ENCODE peak calls at places on chromosomes 6 and 20, in four cellular contexts. B, C, T and A are unnamed samples.

GRCh38 chr20:24798930-24799705 is 150.0 kb upstream of the CST7 start:
- DNase-seq in T (no peak), C (no peak), B (no peak), A (no peak)

GRCh38 chr20:48329676-48330644 is 497.8 kb downstream of the PREX1 start:
- DNase-seq in B (peak; percentile 60), C (no peak), T (peak; percentile 58), A (no peak)

GRCh38 chr20:21387528-21387927 is 9.8 kb downstream of the NKX2-4 start:
- DNase-seq in T (no peak), B (no peak), C (no peak), A (no peak)

GRCh38 chr6:132961122-132961521 is 146.8 kb downstream of the RPS12 start:
- DNase-seq in B (peak; percentile 10), C (no peak), T (no peak), A (no peak)

GRCh38 chr6:46996860-46997641 is 45.1 kb downstream of the ADGRF1 start:
- DNase-seq in T (no peak), B (no peak), C (no peak), A (no peak)

GRCh38 chr6:167937948-167938911 is 59.2 kb upstream of the KIF25 start:
- DNase-seq in B (peak; percentile 36), C (no peak), T (no peak), A (no peak)

GRCh38 chr20:63577317-63577894 is 3.4 kb upstream of the HELZ2 start:
- DNase-seq in C (no peak), B (no peak), T (no peak), A (no peak)

GRCh38 chr6:20223119-20223518 is 10.8 kb upstream of the MBOAT1 start:
- DNase-seq in B (no peak), T (no peak), C (no peak), A (no peak)

GRCh38 chr20:38581013-38581412 is at the start of gene ADIG:
- DNase-seq in T (peak; percentile 11), C (peak; percentile 77), B (no peak), A (no peak)

GRCh38 chr20:15158438-15158990 is 821.1 kb upstream of the FLRT3 start:
- DNase-seq in C (no peak), B (no peak), T (no peak), A (no peak)

GRCh38 chr6:98823845-98824162 is 10.6 kb upstream of the POU3F2 start:
- DNase-seq in C (no peak), B (peak; percentile 59), T (no peak), A (no peak)

GRCh38 chr6:158322724-158323560 is 10.7 kb downstream of the TULP4 start:
- DNase-seq in T (no peak), C (no peak), B (no peak), A (no peak)

GRCh38 chr20:53247460-53248103 is 275.4 kb downstream of the TSHZ2 start:
- DNase-seq in B (no peak), C (no peak), T (no peak), A (no peak)

GRCh38 chr6:122825180-122825579 is 36.1 kb downstream of the SMPDL3A start:
- DNase-seq in T (no peak), C (no peak), B (peak; percentile 39), A (no peak)
- H3K4me1 ChIP-seq in T (peaks cover 5% of the 10 kb centered on the region), C (no peaks in the 10 kb centered on the region), B (peaks cover 32% of the 10 kb centered on the region), A (no peaks in the 10 kb centered on the region)

DNA sequence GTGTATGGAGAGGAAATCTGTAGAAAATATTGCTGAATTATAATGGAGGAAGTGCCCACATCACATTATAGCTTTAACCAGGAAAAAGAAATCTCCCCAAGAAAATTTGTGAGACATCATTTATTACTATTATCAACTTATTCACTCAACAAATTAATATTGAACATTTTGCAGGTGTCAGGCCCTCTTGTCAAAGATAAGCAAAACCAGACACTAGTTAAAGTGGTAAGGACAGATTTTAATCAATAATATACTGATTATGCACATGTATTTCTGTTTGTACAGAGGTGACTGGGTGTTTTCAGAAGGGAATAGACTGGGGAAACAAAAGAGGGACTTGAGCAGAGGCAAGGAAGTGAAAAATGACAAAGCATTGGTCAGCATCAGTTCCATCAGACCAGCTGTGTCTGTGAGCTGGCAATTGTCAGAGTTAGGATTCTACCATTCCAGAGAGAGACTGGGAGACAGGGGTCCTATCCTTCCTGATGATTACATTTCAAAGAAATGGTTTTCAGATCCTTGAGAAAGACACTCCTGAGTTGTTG is 519.2 kb downstream of the UTRN start:
- DNase-seq in B (no peak), C (no peak), T (no peak), A (no peak)
- H3K27ac ChIP-seq in B (no peak overlapping the region), C (no peak overlapping the region), T (no peak overlapping the region), A (no peak overlapping the region)

DNA sequence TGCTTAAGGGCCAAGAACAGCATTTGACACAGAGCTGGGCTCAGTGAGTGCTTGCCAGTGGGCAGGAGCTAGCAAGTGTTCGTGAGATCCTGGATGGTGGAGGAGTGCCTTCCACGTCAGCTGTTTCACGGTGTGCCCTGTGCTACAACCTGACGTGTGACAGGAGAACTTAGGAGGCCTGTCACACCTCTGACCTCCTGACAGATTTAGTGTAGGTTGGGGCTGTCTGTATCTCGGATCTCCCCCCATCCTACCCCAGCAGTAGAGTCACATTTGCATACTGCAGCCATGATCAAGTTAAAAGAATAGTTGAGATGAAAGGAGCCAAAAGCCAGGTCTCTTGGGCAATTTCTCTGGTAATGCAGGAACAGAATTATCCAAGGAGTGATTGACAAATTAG is 200.8 kb upstream of the CHD6 start:
- DNase-seq in C (no peak), T (no peak), B (no peak), A (no peak)
- H3K4me1 ChIP-seq in C (no peaks in the 10 kb centered on the region), T (peaks cover 4% of the 10 kb centered on the region), B (no peaks in the 10 kb centered on the region), A (no peaks in the 10 kb centered on the region)

GRCh38 chr20:23061713-23062561 is 12.5 kb upstream of the THBD start:
- DNase-seq in C (peak; percentile 80), B (peak; percentile 78), T (peak; percentile 16), A (no peak)
- H3K27ac ChIP-seq in C (peak overlapping the region; percentile 82), B (no peak overlapping the region), T (no peak overlapping the region), A (no peak overlapping the region)

GRCh38 chr6:106522557-106522956 is 106.7 kb downstream of the RTN4IP1 start:
- DNase-seq in B (no peak), T (no peak), C (no peak), A (no peak)

GRCh38 chr6:106520711-106521367 is 108.5 kb downstream of the RTN4IP1 start:
- DNase-seq in B (no peak), T (no peak), C (no peak), A (peak; percentile 90)

GRCh38 chr6:106518748-106519147 is 110.5 kb downstream of the RTN4IP1 start:
- DNase-seq in C (no peak), B (no peak), T (no peak), A (no peak)

GRCh38 chr6:106517699-106518098 is 111.6 kb downstream of the RTN4IP1 start:
- DNase-seq in B (no peak), T (no peak), C (no peak), A (no peak)

DNA sequence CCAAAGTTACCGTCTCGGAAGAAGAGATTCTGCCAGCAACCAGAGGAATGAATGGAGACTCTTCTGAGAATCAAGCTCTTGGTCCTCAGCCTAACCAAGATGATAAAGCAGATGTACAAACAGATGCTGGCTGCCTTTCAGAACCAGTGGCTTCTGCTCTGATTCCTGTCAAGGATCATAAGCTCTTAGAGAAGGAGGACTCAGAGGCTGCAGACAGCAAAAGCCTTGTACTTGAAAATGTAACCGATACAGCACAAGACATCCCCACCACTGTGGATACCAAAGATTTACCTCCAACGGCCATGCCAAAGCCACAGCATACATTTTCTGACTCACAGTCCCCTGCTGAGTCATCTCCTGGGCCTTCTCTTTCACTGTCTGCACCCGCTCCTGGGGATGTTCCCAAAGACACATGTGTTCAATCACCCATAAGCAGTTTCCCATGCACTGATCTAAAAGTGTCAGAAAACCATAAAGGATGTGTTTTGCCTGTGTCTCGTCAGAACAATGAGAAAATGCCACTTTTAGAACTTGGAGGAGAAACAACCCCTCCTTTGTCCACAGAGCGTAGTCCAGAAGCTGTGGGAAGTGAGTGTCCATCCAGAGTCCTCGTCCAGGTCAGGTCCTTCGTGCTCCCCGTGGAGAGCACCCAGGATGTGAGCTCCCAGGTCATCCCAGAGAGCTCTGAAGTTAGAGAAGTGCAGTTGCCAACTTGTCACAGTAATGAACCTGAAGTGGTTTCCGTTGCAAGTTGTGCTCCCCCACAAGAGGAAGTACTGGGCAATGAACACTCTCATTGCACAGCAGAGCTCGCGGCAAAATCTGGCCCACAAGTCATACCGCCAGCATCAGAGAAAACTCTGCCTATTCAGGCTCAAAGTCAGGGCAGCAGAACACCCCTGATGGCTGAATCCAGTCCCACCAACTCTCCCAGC is 109.6 kb downstream of the RTN4IP1 start:
- DNase-seq in B (no peak), C (no peak), T (no peak), A (peak; percentile 76)
- H3K4me1 ChIP-seq in B (peaks cover under 1% of the 10 kb centered on the region), C (no peaks in the 10 kb centered on the region), T (no peaks in the 10 kb centered on the region), A (peaks cover 47% of the 10 kb centered on the region)

DNA sequence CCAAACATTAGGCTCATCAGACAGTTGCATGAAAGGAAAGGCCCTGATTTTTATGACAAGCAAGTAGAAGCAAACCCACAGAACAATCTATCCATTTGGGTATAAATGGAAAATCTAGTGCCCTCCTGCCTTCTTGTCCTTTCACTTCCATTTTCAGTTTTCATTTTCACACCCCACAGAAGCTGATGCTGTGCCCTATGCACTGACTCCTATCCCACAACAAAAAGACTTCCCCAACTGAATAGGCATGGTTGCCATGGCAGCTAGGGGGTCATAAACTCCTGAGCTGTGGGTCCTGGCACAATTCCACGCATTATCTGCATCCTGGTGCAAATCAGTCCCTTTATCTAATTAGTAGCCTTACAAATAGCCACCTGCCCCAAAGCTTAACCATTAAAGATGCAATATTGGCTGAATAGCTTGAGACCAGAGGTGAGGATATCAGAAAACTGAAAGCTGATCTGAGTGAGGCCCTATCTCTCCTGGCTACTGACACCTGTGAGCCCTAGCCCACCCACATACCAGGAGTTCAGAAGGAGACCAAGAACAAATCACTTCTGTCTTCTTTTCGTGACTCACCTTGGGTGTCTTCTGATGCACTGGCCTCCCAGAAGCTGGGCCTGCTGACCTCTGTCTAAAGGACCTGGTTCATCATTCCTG is 34.9 kb upstream of the HEY2 start:
- DNase-seq in B (no peak), C (no peak), T (no peak), A (no peak)
- H3K27ac ChIP-seq in B (no peak overlapping the region), C (no peak overlapping the region), T (no peak overlapping the region), A (no peak overlapping the region)

GRCh38 chr6:22896716-22897115 is 327.4 kb downstream of the HDGFL1 start:
- DNase-seq in C (no peak), T (no peak), B (peak; percentile 61), A (no peak)
- H3K4me1 ChIP-seq in C (peaks cover 36% of the 10 kb centered on the region), T (no peaks in the 10 kb centered on the region), B (no peaks in the 10 kb centered on the region), A (no peaks in the 10 kb centered on the region)

GRCh38 chr6:125188037-125188436 is 34.5 kb downstream of the TPD52L1 start:
- DNase-seq in B (no peak), T (no peak), C (no peak), A (no peak)

GRCh38 chr6:125190667-125191066 is 37.1 kb downstream of the TPD52L1 start:
- DNase-seq in C (no peak), B (peak; percentile 34), T (peak; percentile 43), A (no peak)

GRCh38 chr6:125188594-125189203 is 35.1 kb downstream of the TPD52L1 start:
- DNase-seq in C (no peak), B (no peak), T (no peak), A (no peak)

GRCh38 chr6:125191916-125192609 is 38.5 kb downstream of the TPD52L1 start:
- DNase-seq in C (peak; percentile 80), B (peak; percentile 89), T (peak; percentile 65), A (peak; percentile 31)

DNA sequence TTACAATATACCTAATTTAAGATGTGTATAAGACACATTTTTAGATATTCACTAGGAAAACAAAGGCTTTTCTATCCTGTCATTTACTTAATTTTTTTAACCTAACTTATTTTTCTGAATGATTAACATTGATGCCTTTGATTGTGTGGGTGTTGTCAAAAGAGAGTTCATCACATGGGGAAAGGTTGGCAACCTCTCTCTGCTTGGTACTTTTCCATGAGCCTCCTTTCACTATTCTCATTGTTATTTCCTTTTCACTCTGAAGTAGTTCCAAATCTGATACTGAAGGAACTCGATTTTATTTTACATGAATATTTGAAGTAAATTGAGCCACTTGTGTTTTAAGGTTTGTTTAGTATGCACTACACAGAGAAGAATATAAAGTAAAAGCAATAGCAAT is 35.9 kb downstream of the TPD52L1 start:
- DNase-seq in B (no peak), C (no peak), T (no peak), A (no peak)
- H3K27ac ChIP-seq in B (no peak overlapping the region), C (peak overlapping the region; percentile 64), T (no peak overlapping the region), A (no peak overlapping the region)